ENCODE peak calls at places on chromosomes 2 and 18, in four cellular contexts. One of them, this sample, is unnamed. For H3K27me3, the result is how much of the 10 kb centered on the place peaks cover.

GRCh38 chr18:32629990-32630389 is 142.8 kb downstream of the KLHL14 start:
- DNase-seq in thyroid gland: no peak
- DNase-seq in transverse colon: no peak
- DNase-seq in heart right ventricle: no peak
- DNase-seq in this sample: no peak

GRCh38 chr2:19797871-19798270 is 103.9 kb downstream of the TTC32 start:
- DNase-seq in thyroid gland: no peak
- DNase-seq in transverse colon: no peak
- DNase-seq in heart right ventricle: no peak
- DNase-seq in this sample: no peak

GRCh38 chr18:21996261-21996892 is 173.0 kb upstream of the GATA6 start:
- DNase-seq in thyroid gland: no peak
- DNase-seq in transverse colon: peak
- DNase-seq in heart right ventricle: no peak
- DNase-seq in this sample: no peak

GRCh38 chr2:52810460-52810859 is 957.1 kb upstream of the CHAC2 start:
- DNase-seq in thyroid gland: no peak
- DNase-seq in transverse colon: no peak
- DNase-seq in heart right ventricle: no peak
- DNase-seq in this sample: no peak

GRCh38 chr2:237097911-237098702 is 12.4 kb downstream of the COPS8 start:
- DNase-seq in thyroid gland: no peak
- DNase-seq in transverse colon: no peak
- DNase-seq in heart right ventricle: no peak
- DNase-seq in this sample: no peak

GRCh38 chr2:191200910-191201309 is 44.3 kb upstream of the MYO1B start:
- DNase-seq in thyroid gland: no peak
- DNase-seq in transverse colon: no peak
- DNase-seq in heart right ventricle: no peak
- DNase-seq in this sample: no peak

GRCh38 chr18:25853716-25854465 is 236.5 kb downstream of the SS18 start:
- DNase-seq in thyroid gland: no peak
- DNase-seq in transverse colon: no peak
- DNase-seq in heart right ventricle: no peak
- DNase-seq in this sample: no peak

GRCh38 chr2:97730245-97730644 is 16.9 kb downstream of the ZAP70 start:
- DNase-seq in thyroid gland: no peak
- DNase-seq in transverse colon: no peak
- DNase-seq in heart right ventricle: no peak
- DNase-seq in this sample: no peak

GRCh38 chr2:27451095-27451494 is 8.9 kb downstream of the KRTCAP3 start:
- DNase-seq in thyroid gland: no peak
- DNase-seq in transverse colon: no peak
- DNase-seq in heart right ventricle: no peak
- DNase-seq in this sample: no peak

GRCh38 chr2:229852565-229852964 is 69.2 kb downstream of the TRIP12 start:
- DNase-seq in thyroid gland: no peak
- DNase-seq in transverse colon: peak
- DNase-seq in heart right ventricle: peak
- DNase-seq in this sample: peak

GRCh38 chr2:47299555-47299954 is 103.4 kb upstream of the MSH2 start:
- DNase-seq in thyroid gland: no peak
- DNase-seq in transverse colon: no peak
- DNase-seq in heart right ventricle: no peak
- DNase-seq in this sample: peak

GRCh38 chr2:234770081-234770506 is 181.7 kb upstream of the SH3BP4 start:
- DNase-seq in thyroid gland: no peak
- DNase-seq in transverse colon: no peak
- DNase-seq in heart right ventricle: peak
- DNase-seq in this sample: peak

GRCh38 chr2:208175843-208176160 is 12.4 kb upstream of the CRYGA start:
- DNase-seq in thyroid gland: no peak
- DNase-seq in transverse colon: no peak
- DNase-seq in heart right ventricle: no peak
- DNase-seq in this sample: no peak

GRCh38 chr2:177753682-177754475 is 318.7 kb downstream of the PDE11A start:
- DNase-seq in thyroid gland: peak
- DNase-seq in transverse colon: peak
- DNase-seq in heart right ventricle: peak
- DNase-seq in this sample: peak

GRCh38 chr2:28164280-28164801 is 228.3 kb upstream of the FOSL2 start:
- DNase-seq in thyroid gland: no peak
- DNase-seq in transverse colon: no peak
- DNase-seq in heart right ventricle: peak
- DNase-seq in this sample: peak

GRCh38 chr2:216391401-216391800 is 19.1 kb upstream of the MARCHF4 start:
- DNase-seq in thyroid gland: no peak
- DNase-seq in transverse colon: no peak
- DNase-seq in heart right ventricle: no peak
- DNase-seq in this sample: no peak

GRCh38 chr2:180012523-180012922 is 5.4 kb upstream of the CWC22 start:
- DNase-seq in thyroid gland: no peak
- DNase-seq in transverse colon: no peak
- DNase-seq in heart right ventricle: no peak
- DNase-seq in this sample: peak

GRCh38 chr2:146850746-146851145 is 994.1 kb upstream of the ACVR2A start:
- DNase-seq in thyroid gland: no peak
- DNase-seq in transverse colon: no peak
- DNase-seq in heart right ventricle: no peak
- DNase-seq in this sample: no peak

GRCh38 chr2:211068108-211068780 is 511.8 kb downstream of the CPS1 start:
- DNase-seq in thyroid gland: no peak
- DNase-seq in transverse colon: no peak
- DNase-seq in heart right ventricle: no peak
- DNase-seq in this sample: no peak

GRCh38 chr2:27131429-27131828 is 3.0 kb downstream of the PREB start:
- DNase-seq in thyroid gland: no peak
- DNase-seq in transverse colon: no peak
- DNase-seq in heart right ventricle: no peak
- DNase-seq in this sample: no peak

GRCh38 chr2:32977228-32977758 is 30.5 kb downstream of the LTBP1 start:
- DNase-seq in thyroid gland: no peak
- DNase-seq in transverse colon: peak
- DNase-seq in heart right ventricle: peak
- DNase-seq in this sample: no peak

GRCh38 chr2:239726631-239727181 is 298.4 kb downstream of the NDUFA10 start:
- DNase-seq in thyroid gland: no peak
- DNase-seq in transverse colon: no peak
- DNase-seq in heart right ventricle: no peak
- DNase-seq in this sample: no peak

GRCh38 chr2:239726091-239726591 is 299.0 kb downstream of the NDUFA10 start:
- DNase-seq in thyroid gland: no peak
- DNase-seq in transverse colon: no peak
- DNase-seq in heart right ventricle: no peak
- DNase-seq in this sample: no peak

GRCh38 chr2:239724194-239724849 is 300.8 kb downstream of the NDUFA10 start:
- DNase-seq in thyroid gland: no peak
- DNase-seq in transverse colon: peak
- DNase-seq in heart right ventricle: no peak
- DNase-seq in this sample: no peak

GRCh38 chr2:239724851-239725550 is 300.1 kb downstream of the NDUFA10 start:
- DNase-seq in thyroid gland: no peak
- DNase-seq in transverse colon: peak
- DNase-seq in heart right ventricle: no peak
- DNase-seq in this sample: no peak

DNA sequence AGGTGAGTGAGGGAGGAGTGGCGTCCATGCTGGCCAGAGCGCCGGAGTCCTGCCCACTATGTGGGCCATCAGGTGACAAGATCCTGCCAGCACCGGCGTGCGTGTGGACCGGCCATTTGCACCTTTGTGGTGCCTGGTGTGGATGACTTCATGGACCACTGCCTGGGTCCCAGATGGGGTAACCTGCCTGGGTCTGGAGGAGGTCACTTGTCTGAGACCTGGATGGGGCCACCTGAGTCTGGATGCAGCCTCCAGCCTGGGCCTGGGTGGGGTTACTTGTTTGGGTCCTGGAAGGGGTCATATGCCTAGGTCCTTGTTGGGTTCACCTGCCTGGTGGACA is 299.6 kb downstream of the NDUFA10 start:
- DNase-seq in thyroid gland: no peak
- DNase-seq in transverse colon: peak
- DNase-seq in heart right ventricle: no peak
- DNase-seq in this sample: no peak
- H3K27me3 ChIP-seq in thyroid gland: under half
- H3K27me3 ChIP-seq in transverse colon: under half
- H3K27me3 ChIP-seq in heart right ventricle: under half
- H3K27me3 ChIP-seq in this sample: under half

DNA sequence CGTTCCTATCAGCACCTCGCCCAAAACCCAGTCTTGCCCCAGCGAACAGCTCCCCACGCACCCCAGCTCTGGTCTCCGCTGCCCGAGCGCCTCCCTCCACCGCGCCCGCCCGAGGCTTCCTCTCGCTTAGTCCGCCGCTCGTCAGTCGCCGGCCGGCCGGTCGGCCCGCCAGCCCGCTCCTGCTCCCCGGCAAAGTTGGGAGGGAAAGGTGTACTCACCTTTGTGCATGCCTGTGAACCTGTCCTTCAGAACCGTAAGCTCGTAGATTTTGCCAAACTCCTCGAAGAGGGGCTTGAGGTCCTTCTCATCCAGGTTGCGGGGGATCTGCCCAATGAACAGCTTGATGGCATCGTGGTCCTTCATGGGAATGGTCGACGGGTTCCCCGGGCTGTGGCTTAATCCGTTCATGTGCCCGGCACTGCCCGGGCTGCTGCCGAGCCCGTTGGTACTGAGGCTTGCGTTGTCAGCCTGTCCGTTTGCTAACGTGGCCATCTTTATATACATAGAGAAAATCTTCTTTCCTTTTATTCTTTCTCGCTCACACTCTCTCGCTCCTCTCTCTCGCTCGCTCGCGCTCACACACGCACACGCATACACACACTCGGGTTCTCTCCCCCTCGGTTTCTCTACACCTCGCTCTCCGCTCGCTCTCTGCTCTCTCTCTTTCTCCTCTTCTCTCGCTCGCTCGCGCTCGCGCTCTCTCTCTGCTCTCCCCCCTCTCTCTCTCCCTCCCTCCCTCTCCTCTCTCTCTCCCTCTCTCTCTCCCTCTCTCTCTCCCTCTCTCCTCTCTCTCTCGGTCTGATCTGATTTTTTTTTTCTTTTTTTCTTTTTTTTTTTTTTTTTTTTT is at the start of gene CELF4:
- DNase-seq in thyroid gland: peak
- DNase-seq in transverse colon: no peak
- DNase-seq in heart right ventricle: no peak
- DNase-seq in this sample: no peak
- H3K4me3 ChIP-seq in thyroid gland: peak
- H3K4me3 ChIP-seq in transverse colon: peak
- H3K4me3 ChIP-seq in heart right ventricle: peak
- H3K4me3 ChIP-seq in this sample: peak

GRCh38 chr2:75290600-75291140 is 91.3 kb upstream of the TACR1 start:
- DNase-seq in thyroid gland: no peak
- DNase-seq in transverse colon: no peak
- DNase-seq in heart right ventricle: no peak
- DNase-seq in this sample: no peak
- TF ChIP-seq CTCF in thyroid gland: no peak
- TF ChIP-seq CTCF in transverse colon: no peak
- TF ChIP-seq CTCF in heart right ventricle: no peak
- TF ChIP-seq CTCF in this sample: peak

GRCh38 chr18:75162978-75163377 is 46.0 kb downstream of the PTGR3 start:
- DNase-seq in thyroid gland: no peak
- DNase-seq in transverse colon: no peak
- DNase-seq in heart right ventricle: no peak
- DNase-seq in this sample: no peak
- H3K27me3 ChIP-seq in thyroid gland: under half
- H3K27me3 ChIP-seq in transverse colon: under half
- H3K27me3 ChIP-seq in heart right ventricle: under half
- H3K27me3 ChIP-seq in this sample: under half

GRCh38 chr2:134258684-134259408 is 5.0 kb downstream of the MGAT5 start:
- DNase-seq in thyroid gland: no peak
- DNase-seq in transverse colon: peak
- DNase-seq in heart right ventricle: peak
- DNase-seq in this sample: no peak
- H3K4me3 ChIP-seq in thyroid gland: no peak
- H3K4me3 ChIP-seq in transverse colon: no peak
- H3K4me3 ChIP-seq in heart right ventricle: no peak
- H3K4me3 ChIP-seq in this sample: no peak

DNA sequence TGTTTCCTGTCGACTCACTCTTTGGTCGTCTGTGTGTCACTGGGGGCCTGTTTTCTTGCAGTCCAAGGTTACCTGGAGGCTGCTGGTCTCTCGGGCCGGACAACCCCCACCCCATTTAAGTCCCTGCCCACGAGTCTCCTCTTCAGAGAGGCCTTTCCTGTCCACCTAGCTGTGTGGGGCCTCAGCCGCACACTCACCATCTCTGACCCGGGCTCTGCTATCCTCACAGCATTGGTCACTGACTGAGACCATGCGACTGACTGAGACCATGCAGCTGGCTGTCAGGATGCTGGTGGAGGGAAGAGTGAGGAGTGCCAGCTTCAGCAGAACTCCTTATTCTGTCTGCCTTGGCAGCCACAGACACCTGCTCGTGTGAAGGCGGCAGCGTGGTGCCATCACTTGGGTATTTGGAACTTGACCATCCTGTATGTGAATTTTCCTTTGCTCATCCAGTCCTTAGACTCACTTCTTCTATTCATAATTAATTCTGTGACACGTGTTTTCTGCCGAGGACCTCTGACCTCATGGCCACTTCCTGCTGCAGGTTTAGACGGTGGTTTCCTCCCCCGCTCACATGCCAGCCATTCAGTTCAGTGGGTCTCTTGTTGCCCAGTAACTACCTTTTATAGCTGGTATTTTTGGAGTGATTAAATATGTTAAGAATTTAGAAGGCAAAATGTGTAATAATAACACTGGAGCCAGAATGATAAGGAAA is 47.5 kb upstream of the ASB1 start:
- DNase-seq in thyroid gland: no peak
- DNase-seq in transverse colon: no peak
- DNase-seq in heart right ventricle: no peak
- DNase-seq in this sample: no peak
- TF ChIP-seq CTCF in thyroid gland: no peak
- TF ChIP-seq CTCF in transverse colon: no peak
- TF ChIP-seq CTCF in heart right ventricle: no peak
- TF ChIP-seq CTCF in this sample: no peak

GRCh38 chr2:120716641-120717585 is 18.8 kb upstream of the GLI2 start:
- DNase-seq in thyroid gland: no peak
- DNase-seq in transverse colon: no peak
- DNase-seq in heart right ventricle: no peak
- DNase-seq in this sample: no peak

GRCh38 chr2:120715356-120715755 is 20.3 kb upstream of the GLI2 start:
- DNase-seq in thyroid gland: no peak
- DNase-seq in transverse colon: no peak
- DNase-seq in heart right ventricle: no peak
- DNase-seq in this sample: no peak

GRCh38 chr2:120719471-120719870 is 16.2 kb upstream of the GLI2 start:
- DNase-seq in thyroid gland: no peak
- DNase-seq in transverse colon: no peak
- DNase-seq in heart right ventricle: no peak
- DNase-seq in this sample: no peak

GRCh38 chr2:120712180-120712678 is 23.4 kb upstream of the GLI2 start:
- DNase-seq in thyroid gland: no peak
- DNase-seq in transverse colon: no peak
- DNase-seq in heart right ventricle: no peak
- DNase-seq in this sample: no peak

DNA sequence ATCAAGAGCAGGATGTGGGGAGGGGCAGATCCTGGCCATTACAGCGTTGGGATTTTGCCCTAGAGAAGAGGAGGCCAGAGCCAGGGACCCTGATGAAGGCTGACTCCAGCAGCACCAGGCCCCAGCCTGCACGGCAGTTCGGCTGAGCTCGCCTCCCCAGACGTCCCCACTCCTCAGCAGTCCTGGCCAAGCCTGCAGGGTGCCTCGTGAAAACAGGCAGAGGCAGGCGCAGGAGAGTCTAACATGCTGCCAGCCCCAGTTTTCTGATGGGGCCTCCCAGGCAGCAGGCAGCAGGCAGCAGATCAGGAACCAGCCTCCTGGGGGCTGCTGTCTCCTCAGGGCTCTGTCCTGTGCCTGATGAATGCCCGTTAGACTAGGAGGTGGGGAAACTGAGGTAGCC is 19.7 kb upstream of the GLI2 start:
- DNase-seq in thyroid gland: no peak
- DNase-seq in transverse colon: no peak
- DNase-seq in heart right ventricle: no peak
- DNase-seq in this sample: no peak
- H3K27me3 ChIP-seq in thyroid gland: under half
- H3K27me3 ChIP-seq in transverse colon: under half
- H3K27me3 ChIP-seq in heart right ventricle: under half
- H3K27me3 ChIP-seq in this sample: under half

This sample was measured in AG04450.